ENCODE peak calls at places on chromosomes 3 and 15, in seven cellular contexts. One of them, this sample, is unnamed.

GRCh38 chr3:16419640-16420039 is 93.9 kb downstream of the RFTN1 start:
- DNase-seq in A549: no peak
- DNase-seq in HepG2: no peak
- DNase-seq in GM12878: no peak
- DNase-seq in K562: no peak
- DNase-seq in HCT116: no peak
- DNase-seq in H1: no peak
- DNase-seq in this sample: peak; percentile 55

GRCh38 chr3:140092883-140093536 is 158.0 kb downstream of the CLSTN2 start:
- DNase-seq in A549: no peak
- DNase-seq in HepG2: no peak
- DNase-seq in GM12878: no peak
- DNase-seq in K562: peak; percentile 1
- DNase-seq in HCT116: no peak
- DNase-seq in H1: peak; percentile 46
- DNase-seq in this sample: no peak

GRCh38 chr3:39178553-39178952 is 13.8 kb downstream of the XIRP1 start:
- DNase-seq in A549: no peak
- DNase-seq in HepG2: no peak
- DNase-seq in GM12878: no peak
- DNase-seq in K562: peak; percentile 32
- DNase-seq in HCT116: no peak
- DNase-seq in H1: no peak
- DNase-seq in this sample: peak; percentile 77

GRCh38 chr15:52653451-52653964 is 25.7 kb downstream of the ATOSA start:
- DNase-seq in A549: peak; percentile 84
- DNase-seq in HepG2: no peak
- DNase-seq in GM12878: no peak
- DNase-seq in K562: peak; percentile 15
- DNase-seq in HCT116: no peak
- DNase-seq in H1: no peak
- DNase-seq in this sample: peak; percentile 85

GRCh38 chr3:187136936-187137335 is 2.4 kb downstream of the RPL39L start:
- DNase-seq in A549: no peak
- DNase-seq in HepG2: no peak
- DNase-seq in GM12878: no peak
- DNase-seq in K562: no peak
- DNase-seq in HCT116: peak; percentile 40
- DNase-seq in H1: no peak
- DNase-seq in this sample: peak; percentile 74

GRCh38 chr3:37671926-37672325 is 189.8 kb upstream of the CTDSPL start:
- DNase-seq in A549: no peak
- DNase-seq in HepG2: no peak
- DNase-seq in GM12878: no peak
- DNase-seq in K562: no peak
- DNase-seq in HCT116: no peak
- DNase-seq in H1: no peak
- DNase-seq in this sample: no peak

GRCh38 chr3:188092648-188093047 is 61.3 kb upstream of the LPP start:
- DNase-seq in A549: no peak
- DNase-seq in HepG2: no peak
- DNase-seq in GM12878: no peak
- DNase-seq in K562: no peak
- DNase-seq in HCT116: no peak
- DNase-seq in H1: no peak
- DNase-seq in this sample: peak; percentile 63

GRCh38 chr3:112640333-112640863 is 545 bp downstream of the CCDC80 start:
- DNase-seq in A549: peak; percentile 55
- DNase-seq in HepG2: no peak
- DNase-seq in GM12878: no peak
- DNase-seq in K562: no peak
- DNase-seq in HCT116: no peak
- DNase-seq in H1: no peak
- DNase-seq in this sample: peak; percentile 90

GRCh38 chr3:61778095-61778494 is 216.7 kb downstream of the PTPRG start:
- DNase-seq in A549: no peak
- DNase-seq in HepG2: peak; percentile 13
- DNase-seq in GM12878: no peak
- DNase-seq in K562: peak; percentile 2
- DNase-seq in HCT116: no peak
- DNase-seq in H1: no peak
- DNase-seq in this sample: no peak

GRCh38 chr3:69086133-69086722 is 1.5 kb downstream of the ARL6IP5 start:
- DNase-seq in A549: peak; percentile 84
- DNase-seq in HepG2: peak; percentile 41
- DNase-seq in GM12878: no peak
- DNase-seq in K562: peak; percentile 61
- DNase-seq in HCT116: peak; percentile 72
- DNase-seq in H1: no peak
- DNase-seq in this sample: peak; percentile 92

GRCh38 chr3:169923189-169923588 is 11.8 kb downstream of the SAMD7 start:
- DNase-seq in A549: no peak
- DNase-seq in HepG2: peak; percentile 6
- DNase-seq in GM12878: no peak
- DNase-seq in K562: peak; percentile 44
- DNase-seq in HCT116: no peak
- DNase-seq in H1: no peak
- DNase-seq in this sample: no peak

GRCh38 chr3:14560110-14560509 is 20.0 kb upstream of the GRIP2 start:
- DNase-seq in A549: no peak
- DNase-seq in HepG2: no peak
- DNase-seq in GM12878: no peak
- DNase-seq in K562: no peak
- DNase-seq in HCT116: no peak
- DNase-seq in H1: no peak
- DNase-seq in this sample: no peak

GRCh38 chr3:14558029-14558428 is 17.9 kb upstream of the GRIP2 start:
- DNase-seq in A549: no peak
- DNase-seq in HepG2: no peak
- DNase-seq in GM12878: no peak
- DNase-seq in K562: no peak
- DNase-seq in HCT116: no peak
- DNase-seq in H1: no peak
- DNase-seq in this sample: no peak

GRCh38 chr3:14563946-14564539 is 23.9 kb upstream of the GRIP2 start:
- DNase-seq in A549: no peak
- DNase-seq in HepG2: no peak
- DNase-seq in GM12878: no peak
- DNase-seq in K562: no peak
- DNase-seq in HCT116: no peak
- DNase-seq in H1: no peak
- DNase-seq in this sample: no peak

GRCh38 chr3:14562441-14562840 is 22.3 kb upstream of the GRIP2 start:
- DNase-seq in A549: no peak
- DNase-seq in HepG2: no peak
- DNase-seq in GM12878: no peak
- DNase-seq in K562: no peak
- DNase-seq in HCT116: no peak
- DNase-seq in H1: no peak
- DNase-seq in this sample: peak; percentile 69

DNA sequence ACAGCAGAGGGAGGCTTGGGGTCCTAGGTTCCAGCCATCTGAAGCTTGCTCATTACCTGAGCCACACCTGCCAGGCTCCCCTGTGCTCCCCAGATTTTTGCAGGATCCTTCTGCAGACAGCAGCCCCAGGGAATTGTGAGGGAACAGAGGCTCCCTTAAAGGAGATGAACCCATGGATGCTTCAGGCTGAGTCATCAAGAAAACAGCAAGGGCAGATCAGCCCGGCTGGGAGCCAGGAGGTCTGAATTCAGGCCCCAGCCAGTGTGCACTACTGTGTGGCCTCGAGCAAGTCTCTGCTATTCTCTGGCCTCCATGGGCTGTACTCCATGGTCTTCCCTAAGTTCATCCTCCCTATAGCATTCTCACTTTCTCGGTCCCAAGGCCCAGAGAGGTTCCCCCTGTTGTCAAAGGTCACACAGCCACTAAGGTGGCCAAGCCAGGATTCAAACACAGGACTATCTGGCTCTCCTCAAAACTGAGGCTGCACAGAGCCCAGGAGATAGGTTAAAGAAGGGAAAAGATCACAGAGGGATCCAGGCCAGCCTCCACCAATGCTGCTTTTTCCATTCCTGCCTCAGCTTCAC is 21.0 kb upstream of the GRIP2 start:
- DNase-seq in A549: no peak
- DNase-seq in HepG2: no peak
- DNase-seq in GM12878: no peak
- DNase-seq in K562: no peak
- DNase-seq in HCT116: no peak
- DNase-seq in H1: no peak
- DNase-seq in this sample: peak; percentile 60
- TF ChIP-seq CEBPB in A549: no peak
- TF ChIP-seq CEBPB in HepG2: no peak
- TF ChIP-seq CEBPB in GM12878: no peak
- TF ChIP-seq CEBPB in K562: no peak
- TF ChIP-seq CEBPB in HCT116: no peak
- TF ChIP-seq CEBPB in H1: no peak
- TF ChIP-seq CEBPB in this sample: no peak

GRCh38 chr15:71275566-71276354 is 160.5 kb downstream of the THSD4 start:
- DNase-seq in A549: no peak
- DNase-seq in HepG2: no peak
- DNase-seq in GM12878: no peak
- DNase-seq in K562: no peak
- DNase-seq in HCT116: no peak
- DNase-seq in H1: no peak
- DNase-seq in this sample: no peak

GRCh38 chr15:71275098-71275497 is 159.8 kb downstream of the THSD4 start:
- DNase-seq in A549: peak; percentile 73
- DNase-seq in HepG2: no peak
- DNase-seq in GM12878: no peak
- DNase-seq in K562: no peak
- DNase-seq in HCT116: no peak
- DNase-seq in H1: no peak
- DNase-seq in this sample: peak; percentile 92

GRCh38 chr15:71273731-71274447 is 158.6 kb downstream of the THSD4 start:
- DNase-seq in A549: no peak
- DNase-seq in HepG2: no peak
- DNase-seq in GM12878: no peak
- DNase-seq in K562: no peak
- DNase-seq in HCT116: no peak
- DNase-seq in H1: no peak
- DNase-seq in this sample: no peak

GRCh38 chr15:71272932-71273331 is 157.7 kb downstream of the THSD4 start:
- DNase-seq in A549: no peak
- DNase-seq in HepG2: no peak
- DNase-seq in GM12878: no peak
- DNase-seq in K562: no peak
- DNase-seq in HCT116: no peak
- DNase-seq in H1: no peak
- DNase-seq in this sample: peak; percentile 84

GRCh38 chr15:71274448-71274798 is 159.2 kb downstream of the THSD4 start:
- DNase-seq in A549: no peak
- DNase-seq in HepG2: no peak
- DNase-seq in GM12878: no peak
- DNase-seq in K562: no peak
- DNase-seq in HCT116: no peak
- DNase-seq in H1: no peak
- DNase-seq in this sample: peak; percentile 29
- TF ChIP-seq POLR2A in A549: no peak
- TF ChIP-seq POLR2A in HepG2: no peak
- TF ChIP-seq POLR2A in GM12878: no peak
- TF ChIP-seq POLR2A in K562: no peak
- TF ChIP-seq POLR2A in HCT116: no peak
- TF ChIP-seq POLR2A in H1: no peak
- TF ChIP-seq POLR2A in this sample: no peak

GRCh38 chr15:82093774-82094211 is 48.0 kb upstream of the MEX3B start:
- DNase-seq in A549: peak; percentile 86
- DNase-seq in HepG2: peak; percentile 41
- DNase-seq in GM12878: no peak
- DNase-seq in K562: peak; percentile 78
- DNase-seq in HCT116: no peak
- DNase-seq in H1: no peak
- DNase-seq in this sample: peak; percentile 97
- TF ChIP-seq CEBPB in A549: peak; percentile 82
- TF ChIP-seq CEBPB in HepG2: peak; percentile 54
- TF ChIP-seq CEBPB in GM12878: no peak
- TF ChIP-seq CEBPB in K562: peak; percentile 87
- TF ChIP-seq CEBPB in HCT116: peak; percentile 16
- TF ChIP-seq CEBPB in H1: no peak
- TF ChIP-seq CEBPB in this sample: peak; percentile 97

DNA sequence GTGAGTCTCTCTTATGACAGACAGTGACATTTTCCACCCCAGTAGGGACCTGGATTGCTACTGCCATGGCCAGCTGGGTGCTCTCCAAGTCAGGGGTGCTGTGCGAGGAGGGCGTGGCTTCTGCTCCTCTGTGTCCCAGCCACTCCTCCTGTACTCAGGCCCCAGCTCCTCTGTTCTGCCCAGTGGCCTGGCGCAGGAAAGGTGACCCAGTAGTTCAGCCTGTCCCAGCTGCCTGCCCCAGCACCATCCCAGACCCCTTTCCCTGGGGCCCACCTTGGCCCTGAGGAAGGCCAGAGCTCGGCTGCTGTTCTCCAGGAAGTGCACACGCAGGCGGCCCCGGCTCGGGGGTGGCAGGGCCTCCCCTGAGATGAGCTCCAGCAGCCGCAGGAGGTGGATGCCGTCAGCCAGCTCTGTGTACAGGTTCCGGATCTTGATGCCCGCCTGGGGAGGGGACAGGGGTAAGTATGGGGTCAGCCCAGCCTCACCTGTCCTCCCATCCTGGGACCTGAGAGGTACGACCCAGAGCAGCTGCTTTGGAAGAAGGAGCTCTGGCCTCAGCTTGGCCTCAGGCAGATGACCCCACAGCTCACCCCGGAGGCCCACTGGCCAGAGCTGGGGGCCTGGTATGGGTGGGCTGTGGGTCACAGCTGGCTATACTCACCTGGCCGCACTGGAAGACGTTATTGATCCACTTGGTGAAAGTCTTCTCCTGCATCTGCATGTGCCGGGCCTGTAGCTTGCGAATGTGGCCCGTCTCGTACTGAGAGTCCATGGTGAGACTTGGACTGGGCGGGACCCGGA is 1.0 kb downstream of the SPTBN5 start:
- DNase-seq in A549: no peak
- DNase-seq in HepG2: no peak
- DNase-seq in GM12878: no peak
- DNase-seq in K562: peak; percentile 24
- DNase-seq in HCT116: no peak
- DNase-seq in H1: peak; percentile 45
- DNase-seq in this sample: no peak
- TF ChIP-seq POLR2A in A549: no peak
- TF ChIP-seq POLR2A in HepG2: no peak
- TF ChIP-seq POLR2A in GM12878: no peak
- TF ChIP-seq POLR2A in K562: no peak
- TF ChIP-seq POLR2A in HCT116: no peak
- TF ChIP-seq POLR2A in H1: no peak
- TF ChIP-seq POLR2A in this sample: no peak

DNA sequence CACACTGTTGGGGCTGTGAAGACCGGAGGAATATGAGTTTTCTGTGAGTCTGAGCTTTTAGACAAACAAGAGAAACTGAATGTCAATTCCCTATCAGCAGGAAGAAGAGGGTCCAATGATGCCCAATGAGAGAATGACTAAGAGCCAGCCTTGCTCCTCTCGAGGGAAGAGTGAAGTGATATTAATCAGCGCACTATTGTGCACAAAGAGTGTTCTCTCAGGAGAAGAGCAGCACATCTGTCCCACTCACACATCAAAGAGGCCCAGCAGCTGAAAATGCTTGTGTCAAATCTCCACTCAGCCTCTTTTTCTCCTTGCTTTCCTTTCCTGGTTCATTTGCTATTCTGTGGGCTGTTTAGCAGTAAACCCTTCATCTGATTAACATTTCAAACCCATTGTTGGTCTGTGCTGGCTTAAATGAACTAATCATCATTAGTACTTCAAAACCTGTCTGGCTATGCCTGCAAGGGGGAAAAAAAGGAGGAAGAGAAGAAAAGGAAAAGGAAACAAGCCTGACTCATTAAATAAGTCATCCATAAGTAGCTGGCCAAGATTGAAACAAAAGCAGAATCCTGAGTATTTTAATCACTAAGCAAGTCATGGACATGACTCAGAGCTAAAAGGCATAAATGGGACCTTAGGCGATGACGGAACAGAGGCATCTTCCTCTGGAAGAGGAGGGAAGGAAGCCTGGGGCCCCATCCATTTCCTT is 912.7 kb downstream of the TUSC7 start:
- DNase-seq in A549: peak; percentile 40
- DNase-seq in HepG2: no peak
- DNase-seq in GM12878: no peak
- DNase-seq in K562: no peak
- DNase-seq in HCT116: no peak
- DNase-seq in H1: no peak
- DNase-seq in this sample: peak; percentile 95
- TF ChIP-seq CEBPB in A549: no peak
- TF ChIP-seq CEBPB in HepG2: no peak
- TF ChIP-seq CEBPB in GM12878: no peak
- TF ChIP-seq CEBPB in K562: no peak
- TF ChIP-seq CEBPB in HCT116: no peak
- TF ChIP-seq CEBPB in H1: no peak
- TF ChIP-seq CEBPB in this sample: peak; percentile 28